ENCODE peak calls at places on chromosomes 11 and 22, in five cellular contexts. One of them, this sample, is unnamed.
A peak's percentile ranks its signal among the peaks of the same experiment; 100 is the strongest.

GRCh38 chr22:19180740-19181410 is 2.3 kb upstream of the SLC25A1 start:
- DNase-seq in RWPE1: no peak
- DNase-seq in lower lobe of right lung: no peak
- DNase-seq in cardiac muscle cell: no peak
- DNase-seq in B cell: no peak
- DNase-seq in this sample: no peak

GRCh38 chr11:118659314-118659939 is 20.0 kb downstream of the TREH start:
- DNase-seq in lower lobe of right lung: peak; percentile 91
- DNase-seq in cardiac muscle cell: peak; percentile 85
- DNase-seq in RWPE1: peak; percentile 87
- DNase-seq in B cell: peak; percentile 86
- DNase-seq in this sample: peak; percentile 70

GRCh38 chr11:9176136-9176535 is 84.7 kb upstream of the SCUBE2 start:
- DNase-seq in cardiac muscle cell: no peak
- DNase-seq in B cell: no peak
- DNase-seq in RWPE1: no peak
- DNase-seq in lower lobe of right lung: no peak
- DNase-seq in this sample: peak; percentile 32

GRCh38 chr11:46377266-46377665 is 4.2 kb upstream of the MDK start:
- DNase-seq in RWPE1: no peak
- DNase-seq in B cell: no peak
- DNase-seq in cardiac muscle cell: no peak
- DNase-seq in lower lobe of right lung: no peak
- DNase-seq in this sample: no peak

GRCh38 chr22:41184679-41185078 is 20.4 kb upstream of the L3MBTL2 start:
- DNase-seq in RWPE1: no peak
- DNase-seq in cardiac muscle cell: no peak
- DNase-seq in B cell: no peak
- DNase-seq in lower lobe of right lung: no peak
- DNase-seq in this sample: no peak

GRCh38 chr22:24181996-24182560 is 791 bp downstream of the SUSD2 start:
- DNase-seq in lower lobe of right lung: peak; percentile 66
- DNase-seq in RWPE1: no peak
- DNase-seq in cardiac muscle cell: no peak
- DNase-seq in B cell: no peak
- DNase-seq in this sample: no peak

GRCh38 chr22:40463017-40463631 is 92.7 kb downstream of the SGSM3 start:
- DNase-seq in lower lobe of right lung: no peak
- DNase-seq in B cell: peak; percentile 66
- DNase-seq in cardiac muscle cell: no peak
- DNase-seq in RWPE1: no peak
- DNase-seq in this sample: no peak

GRCh38 chr22:48779661-48780596 is 1047.7 kb downstream of the BRD1 start:
- DNase-seq in cardiac muscle cell: no peak
- DNase-seq in B cell: no peak
- DNase-seq in lower lobe of right lung: no peak
- DNase-seq in RWPE1: no peak
- DNase-seq in this sample: no peak

GRCh38 chr22:48187272-48187855 is 1424.9 kb downstream of the TBC1D22A start:
- DNase-seq in cardiac muscle cell: no peak
- DNase-seq in B cell: no peak
- DNase-seq in lower lobe of right lung: no peak
- DNase-seq in RWPE1: no peak
- DNase-seq in this sample: no peak

GRCh38 chr11:6321356-6321755 is 1.1 kb upstream of the CAVIN3 start:
- DNase-seq in B cell: no peak
- DNase-seq in RWPE1: no peak
- DNase-seq in lower lobe of right lung: no peak
- DNase-seq in cardiac muscle cell: no peak
- DNase-seq in this sample: peak; percentile 0

GRCh38 chr11:64009234-64009633 is 23.0 kb downstream of the OTUB1 start:
- DNase-seq in RWPE1: no peak
- DNase-seq in B cell: no peak
- DNase-seq in cardiac muscle cell: no peak
- DNase-seq in lower lobe of right lung: no peak
- DNase-seq in this sample: no peak

GRCh38 chr11:125974284-125974683 is 28.4 kb downstream of the VSIG10L2 start:
- DNase-seq in lower lobe of right lung: no peak
- DNase-seq in B cell: no peak
- DNase-seq in RWPE1: no peak
- DNase-seq in cardiac muscle cell: no peak
- DNase-seq in this sample: no peak

GRCh38 chr11:15288801-15289342 is 174.1 kb downstream of the INSC start:
- DNase-seq in B cell: no peak
- DNase-seq in RWPE1: no peak
- DNase-seq in lower lobe of right lung: no peak
- DNase-seq in cardiac muscle cell: no peak
- DNase-seq in this sample: no peak

GRCh38 chr22:30947821-30948454 is 20.6 kb downstream of the MORC2 start:
- DNase-seq in B cell: no peak
- DNase-seq in cardiac muscle cell: peak; percentile 78
- DNase-seq in RWPE1: peak; percentile 13
- DNase-seq in lower lobe of right lung: no peak
- DNase-seq in this sample: peak; percentile 58

GRCh38 chr11:44950625-44951472 is at the start of gene TP53I11:
- DNase-seq in B cell: peak; percentile 86
- DNase-seq in lower lobe of right lung: peak; percentile 91
- DNase-seq in cardiac muscle cell: peak; percentile 91
- DNase-seq in RWPE1: peak; percentile 41
- DNase-seq in this sample: no peak

GRCh38 chr11:8356731-8357504 is 93.2 kb upstream of the LMO1 start:
- DNase-seq in B cell: no peak
- DNase-seq in RWPE1: no peak
- DNase-seq in lower lobe of right lung: no peak
- DNase-seq in cardiac muscle cell: peak; percentile 53
- DNase-seq in this sample: no peak

DNA sequence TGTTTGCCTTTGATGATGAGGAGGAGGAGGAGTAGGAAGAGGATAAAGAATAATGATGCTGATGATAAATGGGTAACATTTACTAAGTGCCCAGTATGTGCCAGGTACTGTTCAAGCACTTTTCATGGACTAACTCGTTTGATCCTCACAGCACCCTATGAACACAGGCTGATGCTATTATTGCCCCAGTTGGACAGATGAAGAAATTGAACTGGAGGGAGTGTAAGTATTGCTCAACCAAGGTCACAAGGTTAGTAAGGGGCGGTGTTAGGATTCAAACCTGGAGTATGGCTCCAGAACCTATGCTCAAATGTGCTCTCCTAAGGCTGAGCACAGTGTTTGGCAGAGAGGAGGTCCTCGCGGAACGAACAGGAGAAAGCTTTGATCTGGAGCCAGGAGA is 78.6 kb downstream of the SYN3 start:
- DNase-seq in lower lobe of right lung: no peak
- DNase-seq in B cell: no peak
- DNase-seq in RWPE1: no peak
- DNase-seq in cardiac muscle cell: no peak
- DNase-seq in this sample: no peak
- TF ChIP-seq CTCF in lower lobe of right lung: no peak
- TF ChIP-seq CTCF in B cell: no peak
- TF ChIP-seq CTCF in RWPE1: no peak
- TF ChIP-seq CTCF in cardiac muscle cell: no peak
- TF ChIP-seq CTCF in this sample: no peak

DNA sequence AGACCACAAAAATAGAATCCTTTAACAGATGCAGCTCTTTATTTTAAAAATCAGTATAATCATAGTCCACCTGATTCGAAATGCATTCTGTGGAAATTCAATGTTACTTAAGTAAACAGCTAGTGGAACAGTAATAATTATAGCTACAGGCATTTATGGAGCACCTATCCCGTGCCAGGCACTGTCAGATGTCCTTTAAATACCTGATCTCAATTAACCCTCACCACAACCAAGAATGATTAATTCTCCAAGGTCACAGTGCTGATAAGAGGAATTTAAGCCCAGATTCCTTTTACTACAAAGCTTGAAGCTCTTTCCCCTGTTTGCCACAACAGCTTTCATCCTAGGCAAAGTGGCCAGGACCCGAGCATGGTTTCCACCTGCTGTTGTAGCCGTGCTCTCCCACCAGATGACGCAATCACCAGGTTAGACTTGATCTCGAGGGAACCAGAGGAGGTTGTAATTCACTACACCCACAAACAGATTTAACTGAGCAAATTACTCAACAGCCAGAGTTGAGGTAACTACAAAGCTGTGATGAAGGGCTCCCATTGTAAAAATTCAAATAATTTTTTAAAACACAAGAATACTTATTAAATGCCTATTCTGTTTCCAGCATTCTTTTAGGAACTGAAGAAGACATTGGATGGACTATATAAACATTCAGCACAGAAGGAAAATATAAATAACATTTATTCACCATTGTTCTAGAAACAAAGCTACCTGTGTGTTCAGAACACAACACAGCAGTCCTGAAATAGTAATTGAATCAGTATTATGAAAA is 10.3 kb downstream of the PRDM10 start:
- DNase-seq in RWPE1: peak; percentile 65
- DNase-seq in B cell: peak; percentile 44
- DNase-seq in lower lobe of right lung: no peak
- DNase-seq in cardiac muscle cell: peak; percentile 22
- DNase-seq in this sample: peak; percentile 36
- TF ChIP-seq CTCF in RWPE1: no peak
- TF ChIP-seq CTCF in B cell: peak; percentile 50
- TF ChIP-seq CTCF in lower lobe of right lung: peak; percentile 46
- TF ChIP-seq CTCF in cardiac muscle cell: no peak
- TF ChIP-seq CTCF in this sample: peak; percentile 42

DNA sequence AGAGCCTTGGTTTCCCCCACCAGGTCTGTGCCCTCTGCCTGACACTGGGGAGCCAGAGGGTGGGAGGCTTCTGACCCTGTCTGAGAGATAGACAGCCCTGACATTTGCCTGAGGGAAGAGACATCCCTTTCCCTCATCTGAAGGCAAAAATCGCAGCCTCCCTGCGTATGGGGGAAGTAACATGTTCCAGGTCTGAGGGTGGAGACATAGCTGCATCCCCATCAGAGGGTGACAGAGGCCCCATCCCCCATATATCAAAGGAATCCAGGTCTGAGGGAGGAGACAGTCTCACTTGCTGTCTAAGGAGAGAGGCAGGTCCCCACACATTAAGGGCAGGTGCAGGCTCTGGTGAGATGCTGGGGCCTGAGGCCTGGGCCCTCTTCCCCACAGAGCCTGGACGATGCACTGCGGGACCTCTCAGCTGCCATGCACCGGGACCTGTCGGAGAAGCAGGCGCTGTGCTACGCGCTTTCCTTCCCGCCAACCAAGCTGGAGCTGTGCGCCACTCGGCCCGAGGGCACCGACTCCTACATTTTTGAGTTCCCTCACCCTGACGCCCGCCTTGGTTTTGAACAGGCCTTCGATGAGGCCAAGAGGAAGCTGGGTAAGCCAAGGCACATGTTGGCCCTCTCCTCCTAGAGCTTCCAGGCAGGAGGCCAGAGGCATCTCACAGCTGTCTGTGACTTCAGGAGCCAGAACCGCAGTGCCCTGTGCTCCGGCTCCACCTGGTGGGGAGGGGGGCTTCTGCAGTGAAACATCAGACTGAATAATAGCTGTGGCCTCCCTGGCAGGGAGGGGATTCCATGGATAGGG is 16.1 kb upstream of the RELT start:
- DNase-seq in B cell: peak; percentile 40
- DNase-seq in RWPE1: peak; percentile 30
- DNase-seq in cardiac muscle cell: peak; percentile 57
- DNase-seq in lower lobe of right lung: no peak
- DNase-seq in this sample: no peak
- TF ChIP-seq CTCF in B cell: peak; percentile 57
- TF ChIP-seq CTCF in RWPE1: no peak
- TF ChIP-seq CTCF in cardiac muscle cell: peak; percentile 39
- TF ChIP-seq CTCF in lower lobe of right lung: no peak
- TF ChIP-seq CTCF in this sample: peak; percentile 74

GRCh38 chr11:132158091-132158490 is 787.7 kb downstream of the NTM start:
- DNase-seq in lower lobe of right lung: no peak
- DNase-seq in cardiac muscle cell: peak; percentile 25
- DNase-seq in RWPE1: peak; percentile 8
- DNase-seq in B cell: no peak
- DNase-seq in this sample: peak; percentile 6
- TF ChIP-seq CTCF in lower lobe of right lung: peak; percentile 20
- TF ChIP-seq CTCF in cardiac muscle cell: peak; percentile 54
- TF ChIP-seq CTCF in RWPE1: no peak
- TF ChIP-seq CTCF in B cell: no peak
- TF ChIP-seq CTCF in this sample: peak; percentile 73